ENCODE peak calls at places on chromosomes 2 and 18, in five cellular contexts. Q is CD8-positive, alpha-beta T cell; Z is CD8-positive, alpha-beta memory T cell; B is stimulated activated CD4-positive, alpha-beta T cell treated with anti-CD3 and anti-CD28 coated beads, Interleukin-12 subunit alpha, Interleukin-12 subunit beta, amount 100 ng/mL, for 4 hours; S is activated T-cell treated with anti-CD3 and anti-CD28 coated beads, Interleukin-2, amount 50 U/mL, for 1 hour. A is an unnamed sample.

GRCh38 chr2:128494640-128495321 is 176.1 kb upstream of the HS6ST1 start:
- DNase-seq in Q (peak), Z (no peak), B (no peak), S (no peak), A (no peak)

GRCh38 chr2:19078709-19079108 is 279.7 kb downstream of the OSR1 start:
- DNase-seq in Q (no peak), Z (no peak), B (no peak), S (no peak), A (no peak)

GRCh38 chr18:37403100-37403781 is 162.4 kb downstream of the CELF4 start:
- DNase-seq in Q (no peak), Z (no peak), B (no peak), S (no peak), A (no peak)

GRCh38 chr18:73118121-73118816 is 250.5 kb upstream of the NETO1 start:
- DNase-seq in Q (no peak), Z (no peak), B (no peak), S (no peak), A (no peak)

GRCh38 chr18:71503222-71503621 is 1040.9 kb downstream of the CBLN2 start:
- DNase-seq in Q (no peak), Z (no peak), B (no peak), S (no peak), A (no peak)

GRCh38 chr2:238904177-238904576 is 56.3 kb downstream of the TWIST2 start:
- DNase-seq in Q (no peak), Z (no peak), B (no peak), S (no peak), A (no peak)

GRCh38 chr2:2769481-2770431 is 438.7 kb upstream of the MYT1L start:
- DNase-seq in Q (no peak), Z (peak), B (no peak), S (no peak), A (no peak)

GRCh38 chr18:69727912-69728572 is 219.6 kb downstream of the CD226 start:
- DNase-seq in Q (no peak), Z (no peak), B (no peak), S (no peak), A (no peak)

GRCh38 chr18:58579561-58580047 is 49.3 kb downstream of the ALPK2 start:
- DNase-seq in Q (no peak), Z (no peak), B (no peak), S (no peak), A (no peak)

GRCh38 chr2:120932472-120932871 is 196.8 kb downstream of the GLI2 start:
- DNase-seq in Q (no peak), Z (no peak), B (no peak), S (no peak), A (no peak)

GRCh38 chr2:72924353-72925240 is 7.3 kb downstream of the EMX1 start:
- DNase-seq in Q (peak), Z (no peak), B (no peak), S (no peak), A (peak)

GRCh38 chr2:41194235-41194634 is 742.3 kb upstream of the SLC8A1 start:
- DNase-seq in Q (no peak), Z (no peak), B (no peak), S (no peak), A (no peak)

GRCh38 chr2:182740681-182741080 is 24.6 kb downstream of the DNAJC10 start:
- DNase-seq in Q (no peak), Z (no peak), B (no peak), S (no peak), A (peak)

GRCh38 chr18:10441472-10441871 is 13.0 kb upstream of the APCDD1 start:
- DNase-seq in Q (no peak), Z (no peak), B (no peak), S (no peak), A (no peak)

GRCh38 chr2:620456-621302 is 56.5 kb downstream of the TMEM18 start:
- DNase-seq in Q (peak), Z (no peak), B (no peak), S (no peak), A (no peak)

GRCh38 chr2:217776631-217777030 is 226.2 kb downstream of the TNS1 start:
- DNase-seq in Q (no peak), Z (no peak), B (no peak), S (no peak), A (no peak)

GRCh38 chr18:21074336-21075323 is 37.0 kb downstream of the ROCK1 start:
- DNase-seq in Q (no peak), Z (no peak), B (no peak), S (no peak), A (no peak)

GRCh38 chr18:36817039-36817438 is 11.8 kb downstream of the TPGS2 start:
- DNase-seq in Q (no peak), Z (no peak), B (no peak), S (no peak), A (no peak)

GRCh38 chr2:3588084-3588483 is 6.8 kb upstream of the COLEC11 start:
- DNase-seq in Q (no peak), Z (no peak), B (no peak), S (no peak), A (no peak)